ENCODE peak calls at places on chromosome 16, in four cellular contexts. J is A549, G is tibial nerve, N is lower lobe of right lung. I is an unnamed sample.

GRCh38 chr16:27273670-27274522 is 5.3 kb upstream of the NSMCE1 start:
- DNase-seq in J (peak), N (no peak), G (no peak), I (no peak)

GRCh38 chr16:19291459-19291858 is 5.9 kb downstream of the CLEC19A start:
- DNase-seq in J (no peak), N (no peak), G (no peak), I (no peak)

GRCh38 chr16:53865492-53865863 is 161.5 kb downstream of the FTO start:
- DNase-seq in J (peak), N (no peak), G (no peak), I (no peak)

GRCh38 chr16:11629071-11630030 is 38.9 kb upstream of the SNN start:
- DNase-seq in G (no peak), N (peak), J (no peak), I (no peak)

GRCh38 chr16:35011-35775 is 18.2 kb downstream of the POLR3K start:
- DNase-seq in G (no peak), N (peak), J (no peak), I (no peak)

GRCh38 chr16:89922884-89923639 is at the start of gene TUBB3:
- DNase-seq in G (no peak), N (peak), J (peak), I (no peak)

GRCh38 chr16:89121691-89122321 is 28.2 kb downstream of the ACSF3 start:
- DNase-seq in G (no peak), N (peak), J (no peak), I (no peak)

GRCh38 chr16:68885321-68885720 is 42.0 kb downstream of the TANGO6 start:
- DNase-seq in J (no peak), N (no peak), G (no peak), I (no peak)

GRCh38 chr16:85913688-85914422 is 14.9 kb downstream of the IRF8 start:
- DNase-seq in N (peak), J (no peak), G (no peak), I (no peak)

GRCh38 chr16:8907096-8907495 is 24.9 kb downstream of the LITAFD start:
- DNase-seq in N (no peak), G (no peak), J (no peak), I (no peak)

GRCh38 chr16:89039756-89040155 is 53.9 kb upstream of the ACSF3 start:
- DNase-seq in G (no peak), J (no peak), N (peak), I (no peak)

GRCh38 chr16:30557397-30557949 is 701 bp downstream of the ZNF764 start:
- DNase-seq in G (no peak), N (no peak), J (no peak), I (no peak)

GRCh38 chr16:64893386-64893785 is 228.5 kb downstream of the CDH11 start:
- DNase-seq in G (no peak), N (no peak), J (no peak), I (no peak)

GRCh38 chr16:6009151-6009550 is 911.6 kb upstream of the EEF2KMT start:
- DNase-seq in G (no peak), J (no peak), N (no peak), I (no peak)

GRCh38 chr16:85894266-85894665 is 4.7 kb upstream of the IRF8 start:
- DNase-seq in J (no peak), N (no peak), G (no peak), I (no peak)

GRCh38 chr16:86882586-86883280 is 304.4 kb downstream of the FOXL1 start:
- DNase-seq in N (no peak), G (no peak), J (no peak), I (peak)

GRCh38 chr16:68901910-68902309 is 58.6 kb downstream of the TANGO6 start:
- DNase-seq in J (no peak), G (no peak), N (no peak), I (no peak)

GRCh38 chr16:76277099-76278030 is at the start of gene CNTNAP4:
- DNase-seq in J (no peak), G (peak), N (no peak), I (peak)

GRCh38 chr16:68075980-68076379 is 9.2 kb upstream of the NFATC3 start:
- DNase-seq in G (no peak), N (no peak), J (no peak), I (no peak)

GRCh38 chr16:81717662-81718189 is 61.4 kb upstream of the PLCG2 start:
- DNase-seq in N (no peak), G (no peak), J (no peak), I (no peak)

GRCh38 chr16:79089735-79090284 is 510.7 kb downstream of the MAF start:
- DNase-seq in N (no peak), G (no peak), J (no peak), I (no peak)

GRCh38 chr16:65600629-65601028 is 478.8 kb upstream of the CDH11 start:
- DNase-seq in N (no peak), J (no peak), G (no peak), I (no peak)

GRCh38 chr16:88012360-88012759 is 61.1 kb downstream of the BANP start:
- DNase-seq in G (no peak), J (no peak), N (no peak), I (no peak)

GRCh38 chr16:86985656-86986030 is 331.5 kb downstream of the C16orf95 start:
- DNase-seq in G (no peak), N (no peak), J (no peak), I (no peak)

GRCh38 chr16:50838165-50838564 is 96.3 kb downstream of the CYLD start:
- DNase-seq in N (no peak), J (no peak), G (no peak), I (no peak)
- H3K27ac ChIP-seq in N (no peak), J (no peak), G (no peak), I (peak)

DNA sequence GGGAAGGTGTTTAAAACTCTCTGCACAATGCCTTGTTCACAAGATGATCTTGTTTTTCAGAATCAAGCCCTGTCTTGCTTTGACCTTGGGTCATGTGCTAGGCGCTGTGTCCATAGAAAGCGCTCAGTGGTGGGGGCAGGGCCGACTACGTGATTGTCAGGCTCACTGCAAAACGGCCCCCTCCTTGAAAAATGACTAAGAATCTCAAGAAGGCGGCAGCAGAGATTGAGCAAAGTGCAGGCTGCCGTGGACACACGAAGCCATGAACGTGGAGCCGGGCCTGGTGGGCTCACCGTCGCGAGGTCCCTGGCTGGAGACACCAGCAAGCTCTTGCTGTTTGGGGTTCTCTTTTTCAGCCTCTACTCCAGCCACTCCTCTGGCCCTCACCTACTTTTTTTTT is 10.2 kb downstream of the ATP2C2 start:
- DNase-seq in N (no peak), J (no peak), G (no peak), I (no peak)
- H3K27ac ChIP-seq in N (no peak), J (no peak), G (no peak), I (no peak)

GRCh38 chr16:49637933-49638695 is 217.8 kb downstream of the ZNF423 start:
- DNase-seq in J (no peak), G (no peak), N (no peak), I (no peak)

GRCh38 chr16:49640606-49641005 is 215.3 kb downstream of the ZNF423 start:
- DNase-seq in N (no peak), G (no peak), J (no peak), I (no peak)

GRCh38 chr16:49638696-49639629 is 216.9 kb downstream of the ZNF423 start:
- DNase-seq in N (no peak), G (no peak), J (no peak), I (no peak)

GRCh38 chr16:49641250-49641649 is 214.7 kb downstream of the ZNF423 start:
- DNase-seq in G (no peak), N (no peak), J (no peak), I (no peak)

DNA sequence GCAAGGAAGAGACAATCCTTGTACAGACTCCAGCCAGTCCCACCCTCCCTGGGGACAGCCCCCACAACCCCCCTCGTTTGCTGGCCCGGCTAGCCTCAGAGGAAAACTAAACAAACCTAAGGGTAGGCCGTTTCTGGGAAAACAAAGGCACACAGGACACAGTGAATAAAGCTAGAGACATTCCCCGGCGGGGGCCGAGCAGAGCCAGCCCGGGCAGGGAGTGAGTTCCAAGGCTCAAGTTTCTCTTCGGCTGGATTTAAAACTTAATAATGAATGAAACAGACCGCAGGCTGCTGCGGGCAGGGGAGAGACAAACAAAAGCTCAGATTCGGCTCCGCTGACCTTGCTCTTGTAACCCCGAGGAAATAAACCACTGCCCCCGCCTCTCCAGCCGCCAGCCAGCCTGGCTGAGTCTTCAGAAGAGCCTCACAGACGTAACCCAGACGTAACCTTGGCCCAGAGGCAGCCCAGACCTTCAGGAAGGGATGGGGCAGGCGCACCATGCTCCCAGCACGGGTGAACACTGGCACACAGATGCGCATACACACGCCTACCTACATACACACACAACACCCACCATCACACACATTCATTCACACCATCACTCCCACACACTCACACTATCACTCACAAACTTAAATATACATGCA is 216.0 kb downstream of the ZNF423 start:
- DNase-seq in G (no peak), N (no peak), J (no peak), I (no peak)
- H3K27ac ChIP-seq in G (no peak), N (peak), J (no peak), I (no peak)

DNA sequence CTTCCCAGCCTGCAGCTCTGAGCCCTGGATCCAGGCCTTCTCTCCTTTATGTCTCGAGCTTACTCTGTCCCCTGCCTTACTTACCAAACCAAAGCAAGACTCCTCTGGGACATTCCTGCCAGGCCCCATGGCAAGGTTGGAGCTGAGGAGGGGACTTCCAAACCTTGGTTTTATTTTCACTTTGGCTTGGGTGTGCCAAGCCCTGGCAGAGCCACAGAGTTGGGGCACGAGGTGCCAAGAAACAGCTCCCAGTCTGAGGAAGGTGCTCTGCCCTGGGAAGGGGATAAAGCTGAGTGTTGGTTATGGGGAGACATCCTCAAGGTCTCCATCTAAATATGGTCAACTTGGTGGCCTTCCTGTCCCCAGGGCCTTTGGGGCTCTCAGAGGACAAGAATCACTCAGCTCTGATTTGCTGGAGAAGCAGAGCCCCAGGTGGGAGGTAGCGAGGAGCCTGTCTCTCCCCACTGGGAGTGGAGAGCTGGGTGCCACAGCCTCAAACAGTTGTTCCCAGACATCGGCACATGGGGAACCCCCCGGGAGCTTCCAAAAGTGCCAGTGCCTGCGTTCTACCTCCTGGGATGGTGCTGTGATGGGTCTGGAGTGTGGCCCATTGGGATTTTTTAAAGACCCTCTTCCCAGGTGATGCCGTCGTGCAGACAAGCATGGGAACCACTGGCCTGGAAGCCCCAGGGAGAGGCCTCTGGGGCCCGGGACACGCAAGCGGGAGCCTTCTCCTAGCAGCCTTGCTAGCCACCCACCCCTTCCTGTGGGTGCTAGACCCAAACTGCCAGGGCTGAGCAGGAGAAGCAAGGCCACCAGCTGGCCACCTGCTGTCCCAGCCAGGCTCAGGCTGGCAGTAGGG is 10.3 kb downstream of the NLRC5 start:
- DNase-seq in N (no peak), G (no peak), J (no peak), I (no peak)
- H3K27ac ChIP-seq in N (peak), G (no peak), J (no peak), I (no peak)

GRCh38 chr16:1941162-1941923 is 1.7 kb downstream of the MSRB1 start:
- DNase-seq in N (no peak), G (no peak), J (no peak), I (no peak)

GRCh38 chr16:1940273-1941161 is 2.5 kb downstream of the MSRB1 start:
- DNase-seq in J (no peak), N (no peak), G (no peak), I (no peak)

GRCh38 chr16:1944612-1945199 is 1.7 kb upstream of the MSRB1 start:
- DNase-seq in J (no peak), G (no peak), N (no peak), I (no peak)

GRCh38 chr16:1942810-1943726 is at the start of gene MSRB1:
- DNase-seq in N (peak), G (peak), J (peak), I (peak)

DNA sequence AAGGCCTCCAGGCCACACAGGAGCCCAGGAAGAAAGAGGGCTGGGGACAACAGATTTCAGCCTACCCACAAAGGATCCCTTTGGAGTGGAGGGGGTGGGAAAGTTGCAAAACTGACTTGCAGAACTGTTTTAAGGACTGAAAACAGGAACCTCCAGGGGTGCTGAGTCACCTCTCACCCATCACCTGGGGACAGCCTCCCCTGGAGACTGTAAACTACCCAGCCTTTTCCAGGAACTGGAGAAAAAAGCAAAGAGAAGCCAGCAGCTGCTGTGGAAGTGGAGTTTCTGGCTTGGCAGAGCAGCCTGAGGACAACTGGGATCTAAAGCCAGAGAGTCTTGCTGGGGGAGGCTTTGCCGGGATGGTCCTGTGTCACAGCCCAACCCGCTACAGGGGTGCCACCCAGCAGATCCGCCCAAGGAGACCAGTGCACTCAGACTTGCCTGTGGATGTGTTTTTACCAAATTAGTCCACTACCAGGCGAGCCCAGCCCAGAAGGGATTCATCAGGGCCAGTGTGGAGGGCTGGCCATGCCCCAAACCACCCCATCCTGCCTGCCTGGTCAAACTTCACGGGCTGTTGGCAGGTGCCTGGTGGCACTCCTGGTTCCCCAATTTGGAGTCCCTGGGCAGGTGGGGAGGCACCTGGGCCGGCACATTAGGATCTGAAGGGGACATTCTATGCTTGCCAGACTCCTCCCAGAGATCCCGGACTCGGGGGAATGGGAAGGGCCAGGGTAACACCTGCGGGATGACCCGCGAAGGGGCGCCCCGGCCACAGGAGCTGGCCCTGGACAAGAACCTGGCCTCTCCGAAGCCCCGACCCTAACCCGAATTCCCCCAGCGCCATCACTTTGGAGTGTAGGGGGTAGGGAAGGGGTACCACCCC is 832 bp downstream of the MSRB1 start:
- DNase-seq in G (no peak), N (peak), J (no peak), I (no peak)
- H3K27ac ChIP-seq in G (no peak), N (peak), J (peak), I (peak)

DNA sequence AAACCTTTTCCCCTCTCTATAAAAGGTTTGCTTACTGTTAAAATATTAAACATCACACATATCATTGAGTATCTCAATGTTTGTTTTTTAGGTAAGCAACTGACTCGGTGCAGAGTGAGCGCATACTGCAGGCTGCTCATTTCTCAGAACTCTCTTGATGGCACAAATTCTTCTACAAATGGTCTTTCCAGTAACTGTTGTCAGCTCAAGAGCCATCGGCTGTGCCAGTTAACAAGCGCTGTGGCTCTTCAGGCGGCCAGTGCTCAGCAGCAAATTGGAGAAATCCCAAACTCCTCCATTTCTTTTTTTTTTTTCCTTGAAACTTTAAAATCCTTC is 8.6 kb downstream of the ABCA3 start:
- DNase-seq in N (peak), G (no peak), J (no peak), I (no peak)
- H3K27ac ChIP-seq in N (peak), G (no peak), J (no peak), I (no peak)

I was measured in substantia nigra.